ENCODE peak calls at places on chromosomes 13 and 19, in eight cellular contexts. M, Z, E, F, O, Q, V and N are unnamed samples.

GRCh38 chr19:36987091-36987490 is 71.0 kb downstream of the ZNF568 start:
- DNase-seq in M (no peak), Z (no peak), E (no peak), F (no peak), O (no peak), Q (no peak), V (no peak), N (no peak)

GRCh38 chr13:41652735-41653361 is 195.5 kb downstream of the RGCC start:
- DNase-seq in M (peak; percentile 26), Z (no peak), E (peak; percentile 29), F (peak; percentile 52), O (no peak), Q (no peak), V (no peak), N (no peak)

GRCh38 chr13:79933389-79933788 is 407.5 kb downstream of the SPRY2 start:
- DNase-seq in M (no peak), Z (no peak), E (no peak), F (no peak), O (no peak), Q (no peak), V (no peak), N (no peak)

GRCh38 chr13:32515246-32515645 is 23.3 kb downstream of the N4BP2L2 start:
- DNase-seq in M (no peak), Z (no peak), E (no peak), F (no peak), O (no peak), Q (no peak), V (no peak), N (peak; percentile 51)

GRCh38 chr13:32538234-32538620 is 368 bp downstream of the N4BP2L2 start:
- DNase-seq in M (peak; percentile 66), Z (no peak), E (no peak), F (no peak), O (peak; percentile 44), Q (no peak), V (peak; percentile 27), N (peak; percentile 70)

GRCh38 chr19:47161876-47162489 is 31.3 kb downstream of the SAE1 start:
- DNase-seq in M (no peak), Z (no peak), E (no peak), F (no peak), O (no peak), Q (no peak), V (no peak), N (no peak)

GRCh38 chr13:59837101-59837500 is 326.6 kb downstream of the DIAPH3 start:
- DNase-seq in M (no peak), Z (no peak), E (no peak), F (peak; percentile 96), O (no peak), Q (no peak), V (no peak), N (no peak)

GRCh38 chr13:40096357-40096911 is 441.0 kb downstream of the COG6 start:
- DNase-seq in M (no peak), Z (no peak), E (peak; percentile 23), F (no peak), O (no peak), Q (no peak), V (no peak), N (no peak)

GRCh38 chr19:22422220-22422619 is at the start of gene ZNF98:
- DNase-seq in M (no peak), Z (no peak), E (no peak), F (no peak), O (no peak), Q (no peak), V (peak; percentile 57), N (no peak)

GRCh38 chr19:43498233-43498830 is 6.2 kb downstream of the PHLDB3 start:
- DNase-seq in M (no peak), Z (no peak), E (no peak), F (no peak), O (no peak), Q (no peak), V (no peak), N (no peak)

GRCh38 chr19:30046522-30046921 is 104.5 kb downstream of the URI1 start:
- DNase-seq in M (no peak), Z (peak; percentile 33), E (peak; percentile 8), F (peak; percentile 39), O (no peak), Q (no peak), V (no peak), N (no peak)

GRCh38 chr19:50329146-50329925 is at the start of gene KCNC3:
- DNase-seq in M (peak; percentile 69), Z (peak; percentile 83), E (peak; percentile 75), F (peak; percentile 99), O (peak; percentile 74), Q (peak; percentile 99), V (peak; percentile 99), N (peak; percentile 100)

GRCh38 chr13:73273737-73274136 is 214.9 kb downstream of the KLF5 start:
- DNase-seq in M (peak; percentile 37), Z (no peak), E (no peak), F (peak; percentile 62), O (no peak), Q (no peak), V (no peak), N (no peak)

GRCh38 chr13:32261567-32261966 is 53.6 kb downstream of the ZAR1L start:
- DNase-seq in M (peak; percentile 60), Z (no peak), E (no peak), F (peak; percentile 79), O (peak; percentile 73), Q (peak; percentile 58), V (peak; percentile 58), N (peak; percentile 62)

GRCh38 chr19:31459430-31459829 is 110.2 kb upstream of the TSHZ3 start:
- DNase-seq in M (no peak), Z (no peak), E (no peak), F (no peak), O (no peak), Q (no peak), V (no peak), N (no peak)

GRCh38 chr19:14818588-14818987 is 16.4 kb downstream of the OR7A5 start:
- DNase-seq in M (no peak), Z (no peak), E (no peak), F (no peak), O (no peak), Q (no peak), V (no peak), N (no peak)

GRCh38 chr19:14817052-14817451 is 17.9 kb downstream of the OR7A5 start:
- DNase-seq in M (no peak), Z (no peak), E (no peak), F (no peak), O (no peak), Q (no peak), V (no peak), N (no peak)

GRCh38 chr19:14809272-14810057 is 25.5 kb downstream of the OR7A5 start:
- DNase-seq in M (no peak), Z (no peak), E (no peak), F (no peak), O (no peak), Q (no peak), V (no peak), N (no peak)

GRCh38 chr19:14814982-14815381 is 20.0 kb downstream of the OR7A5 start:
- DNase-seq in M (no peak), Z (no peak), E (no peak), F (no peak), O (no peak), Q (no peak), V (no peak), N (no peak)
- H3K4me3 ChIP-seq in M (no peak overlapping the region), Z (no peak overlapping the region), E (no peak overlapping the region), F (no peak overlapping the region), O (no peak overlapping the region), Q (no peak overlapping the region), V (no peak overlapping the region), N (no peak overlapping the region)

GRCh38 chr19:35011091-35011689 is 11.1 kb downstream of the GRAMD1A start:
- DNase-seq in M (no peak), Z (no peak), E (no peak), F (no peak), O (peak; percentile 38), Q (no peak), V (no peak), N (peak; percentile 67)
- H3K4me1 ChIP-seq in M (no peaks in the 10 kb centered on the region), Z (peaks cover 11% of the 10 kb centered on the region), E (peaks cover 59% of the 10 kb centered on the region), F (no peaks in the 10 kb centered on the region), O (peaks cover 13% of the 10 kb centered on the region), Q (no peaks in the 10 kb centered on the region), V (peaks cover 8% of the 10 kb centered on the region), N (peaks cover 7% of the 10 kb centered on the region)

GRCh38 chr19:19538767-19539166 is 702 bp downstream of the CILP2 start:
- DNase-seq in M (no peak), Z (no peak), E (no peak), F (no peak), O (no peak), Q (no peak), V (no peak), N (no peak)

GRCh38 chr19:19538077-19538764 is at the start of gene CILP2:
- DNase-seq in M (no peak), Z (no peak), E (peak; percentile 44), F (peak; percentile 66), O (no peak), Q (peak; percentile 40), V (peak; percentile 54), N (no peak)

GRCh38 chr19:19540707-19541515 is 2.8 kb downstream of the CILP2 start:
- DNase-seq in M (peak; percentile 57), Z (no peak), E (peak; percentile 58), F (peak; percentile 59), O (no peak), Q (peak; percentile 79), V (no peak), N (peak; percentile 53)

GRCh38 chr19:19541572-19541971 is 3.5 kb downstream of the CILP2 start:
- DNase-seq in M (no peak), Z (no peak), E (no peak), F (no peak), O (no peak), Q (no peak), V (no peak), N (no peak)

DNA sequence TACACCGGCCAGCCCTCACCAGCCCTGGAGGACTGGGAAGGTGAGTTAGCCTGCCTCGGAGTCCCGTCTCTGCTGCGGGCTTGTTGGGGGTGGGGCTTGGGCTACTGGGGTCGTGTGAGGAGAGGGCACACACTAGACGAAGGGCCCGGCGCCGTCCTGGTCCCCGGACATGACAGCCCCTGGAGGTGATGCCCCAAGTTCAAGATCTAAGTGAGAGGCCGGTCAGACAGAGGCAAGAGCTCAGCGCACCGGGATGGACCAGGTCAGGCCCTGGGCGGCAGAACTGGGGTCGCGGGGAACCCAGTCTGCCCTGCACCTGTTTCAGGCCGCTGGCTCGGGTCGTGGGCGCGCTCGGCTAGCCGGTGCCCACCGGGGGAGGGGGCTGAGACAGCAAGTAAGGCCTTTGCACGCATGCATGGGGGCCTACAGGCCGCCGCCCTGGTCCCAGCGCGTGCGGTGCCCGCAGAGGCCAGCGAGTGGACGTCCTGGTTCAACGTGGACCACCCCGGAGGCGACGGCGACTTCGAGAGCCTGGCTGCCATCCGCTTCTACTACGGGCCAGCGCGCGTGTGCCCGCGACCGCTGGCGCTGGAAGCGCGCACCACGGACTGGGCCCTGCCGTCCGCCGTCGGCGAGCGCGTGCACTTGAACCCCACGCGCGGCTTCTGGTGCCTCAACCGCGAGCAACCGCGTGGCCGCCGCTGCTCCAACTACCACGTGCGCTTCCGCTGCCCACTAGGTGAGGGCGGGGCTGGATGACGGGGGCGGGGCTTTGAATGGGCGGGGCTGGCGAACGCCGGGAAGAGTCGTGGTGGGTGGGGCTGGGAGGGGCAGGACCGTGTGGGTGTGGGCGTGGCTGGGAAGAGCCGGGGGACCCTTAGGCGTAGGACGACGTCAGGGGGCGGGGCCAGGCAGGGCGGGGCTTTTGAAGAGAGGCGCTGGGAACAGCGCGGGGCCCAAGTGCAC is 2.0 kb downstream of the CILP2 start:
- DNase-seq in M (peak; percentile 25), Z (no peak), E (peak; percentile 36), F (peak; percentile 74), O (no peak), Q (peak; percentile 95), V (peak; percentile 67), N (peak; percentile 63)
- H3K4me3 ChIP-seq in M (no peak overlapping the region), Z (no peak overlapping the region), E (peak overlapping the region; percentile 50), F (no peak overlapping the region), O (no peak overlapping the region), Q (peak overlapping the region; percentile 6), V (peak overlapping the region; percentile 28), N (no peak overlapping the region)

GRCh38 chr19:38253788-38254187 is 2.4 kb downstream of the PPP1R14A start:
- DNase-seq in M (no peak), Z (no peak), E (no peak), F (no peak), O (no peak), Q (no peak), V (no peak), N (no peak)
- H3K4me1 ChIP-seq in M (peaks cover 33% of the 10 kb centered on the region), Z (no peaks in the 10 kb centered on the region), E (no peaks in the 10 kb centered on the region), F (peaks cover 20% of the 10 kb centered on the region), O (peaks cover 39% of the 10 kb centered on the region), Q (peaks cover 5% of the 10 kb centered on the region), V (no peaks in the 10 kb centered on the region), N (no peaks in the 10 kb centered on the region)